ENCODE peak calls at places on chromosomes 3 and 15, in six cellular contexts. One of them, this sample, is unnamed.
A peak's percentile ranks its signal among the peaks of the same experiment; 100 is the strongest.

GRCh38 chr3:58351920-58352319 is 19.2 kb downstream of the PXK start:
- DNase-seq in left ventricle myocardium superior: no peak
- DNase-seq in PC-9: no peak
- DNase-seq in suprapubic skin: no peak
- DNase-seq in stimulated activated CD4-positive, alpha-beta T cell treated with anti-CD3 and anti-CD28 coated beads, Interleukin-12 subunit alpha, Interleukin-12 subunit beta, amount 100 ng/mL, for 24 hours: no peak
- DNase-seq in NCI-H446 treated with DMSO at 0.1 percent for 48 hours: no peak
- DNase-seq in this sample: no peak

GRCh38 chr3:106518516-106518915 is 649.7 kb upstream of the CBLB start:
- DNase-seq in left ventricle myocardium superior: no peak
- DNase-seq in PC-9: no peak
- DNase-seq in suprapubic skin: no peak
- DNase-seq in stimulated activated CD4-positive, alpha-beta T cell treated with anti-CD3 and anti-CD28 coated beads, Interleukin-12 subunit alpha, Interleukin-12 subunit beta, amount 100 ng/mL, for 24 hours: no peak
- DNase-seq in NCI-H446 treated with DMSO at 0.1 percent for 48 hours: no peak
- DNase-seq in this sample: no peak

GRCh38 chr15:94476681-94477080 is 245.3 kb downstream of the MCTP2 start:
- DNase-seq in left ventricle myocardium superior: no peak
- DNase-seq in PC-9: no peak
- DNase-seq in suprapubic skin: no peak
- DNase-seq in stimulated activated CD4-positive, alpha-beta T cell treated with anti-CD3 and anti-CD28 coated beads, Interleukin-12 subunit alpha, Interleukin-12 subunit beta, amount 100 ng/mL, for 24 hours: no peak
- DNase-seq in NCI-H446 treated with DMSO at 0.1 percent for 48 hours: no peak
- DNase-seq in this sample: no peak

GRCh38 chr3:62024882-62025281 is 348.5 kb downstream of the FEZF2 start:
- DNase-seq in left ventricle myocardium superior: no peak
- DNase-seq in PC-9: no peak
- DNase-seq in suprapubic skin: no peak
- DNase-seq in stimulated activated CD4-positive, alpha-beta T cell treated with anti-CD3 and anti-CD28 coated beads, Interleukin-12 subunit alpha, Interleukin-12 subunit beta, amount 100 ng/mL, for 24 hours: no peak
- DNase-seq in NCI-H446 treated with DMSO at 0.1 percent for 48 hours: no peak
- DNase-seq in this sample: no peak

GRCh38 chr15:88997531-88997930 is 84.4 kb upstream of the MFGE8 start:
- DNase-seq in left ventricle myocardium superior: no peak
- DNase-seq in PC-9: no peak
- DNase-seq in suprapubic skin: no peak
- DNase-seq in stimulated activated CD4-positive, alpha-beta T cell treated with anti-CD3 and anti-CD28 coated beads, Interleukin-12 subunit alpha, Interleukin-12 subunit beta, amount 100 ng/mL, for 24 hours: no peak
- DNase-seq in NCI-H446 treated with DMSO at 0.1 percent for 48 hours: no peak
- DNase-seq in this sample: no peak

GRCh38 chr3:4644954-4645353 is 151.8 kb downstream of the ITPR1 start:
- DNase-seq in left ventricle myocardium superior: no peak
- DNase-seq in PC-9: no peak
- DNase-seq in suprapubic skin: no peak
- DNase-seq in stimulated activated CD4-positive, alpha-beta T cell treated with anti-CD3 and anti-CD28 coated beads, Interleukin-12 subunit alpha, Interleukin-12 subunit beta, amount 100 ng/mL, for 24 hours: no peak
- DNase-seq in NCI-H446 treated with DMSO at 0.1 percent for 48 hours: no peak
- DNase-seq in this sample: no peak

GRCh38 chr3:64358176-64358575 is 132.9 kb upstream of the PRICKLE2 start:
- DNase-seq in left ventricle myocardium superior: no peak
- DNase-seq in PC-9: no peak
- DNase-seq in suprapubic skin: no peak
- DNase-seq in stimulated activated CD4-positive, alpha-beta T cell treated with anti-CD3 and anti-CD28 coated beads, Interleukin-12 subunit alpha, Interleukin-12 subunit beta, amount 100 ng/mL, for 24 hours: no peak
- DNase-seq in NCI-H446 treated with DMSO at 0.1 percent for 48 hours: no peak
- DNase-seq in this sample: no peak

GRCh38 chr3:86991840-86992430 is 986 bp upstream of the VGLL3 start:
- DNase-seq in left ventricle myocardium superior: no peak
- DNase-seq in PC-9: no peak
- DNase-seq in suprapubic skin: no peak
- DNase-seq in stimulated activated CD4-positive, alpha-beta T cell treated with anti-CD3 and anti-CD28 coated beads, Interleukin-12 subunit alpha, Interleukin-12 subunit beta, amount 100 ng/mL, for 24 hours: no peak
- DNase-seq in NCI-H446 treated with DMSO at 0.1 percent for 48 hours: no peak
- DNase-seq in this sample: no peak

GRCh38 chr3:120839120-120839519 is 68.9 kb upstream of the STXBP5L start:
- DNase-seq in left ventricle myocardium superior: no peak
- DNase-seq in PC-9: no peak
- DNase-seq in suprapubic skin: no peak
- DNase-seq in stimulated activated CD4-positive, alpha-beta T cell treated with anti-CD3 and anti-CD28 coated beads, Interleukin-12 subunit alpha, Interleukin-12 subunit beta, amount 100 ng/mL, for 24 hours: no peak
- DNase-seq in NCI-H446 treated with DMSO at 0.1 percent for 48 hours: no peak
- DNase-seq in this sample: no peak

GRCh38 chr3:14841836-14842235 is 23.1 kb downstream of the FGD5 start:
- DNase-seq in left ventricle myocardium superior: peak; percentile 40
- DNase-seq in PC-9: no peak
- DNase-seq in suprapubic skin: peak; percentile 40
- DNase-seq in stimulated activated CD4-positive, alpha-beta T cell treated with anti-CD3 and anti-CD28 coated beads, Interleukin-12 subunit alpha, Interleukin-12 subunit beta, amount 100 ng/mL, for 24 hours: no peak
- DNase-seq in NCI-H446 treated with DMSO at 0.1 percent for 48 hours: no peak
- DNase-seq in this sample: no peak

GRCh38 chr15:64640146-64640868 is 135.1 kb downstream of the RBPMS2 start:
- DNase-seq in left ventricle myocardium superior: no peak
- DNase-seq in PC-9: no peak
- DNase-seq in suprapubic skin: no peak
- DNase-seq in stimulated activated CD4-positive, alpha-beta T cell treated with anti-CD3 and anti-CD28 coated beads, Interleukin-12 subunit alpha, Interleukin-12 subunit beta, amount 100 ng/mL, for 24 hours: no peak
- DNase-seq in NCI-H446 treated with DMSO at 0.1 percent for 48 hours: no peak
- DNase-seq in this sample: no peak

GRCh38 chr3:186211101-186211500 is 102.2 kb upstream of the ETV5 start:
- DNase-seq in left ventricle myocardium superior: no peak
- DNase-seq in PC-9: no peak
- DNase-seq in suprapubic skin: no peak
- DNase-seq in stimulated activated CD4-positive, alpha-beta T cell treated with anti-CD3 and anti-CD28 coated beads, Interleukin-12 subunit alpha, Interleukin-12 subunit beta, amount 100 ng/mL, for 24 hours: no peak
- DNase-seq in NCI-H446 treated with DMSO at 0.1 percent for 48 hours: no peak
- DNase-seq in this sample: no peak

GRCh38 chr3:140898340-140899180 is 43.1 kb upstream of the SLC25A36 start:
- DNase-seq in left ventricle myocardium superior: no peak
- DNase-seq in PC-9: peak; percentile 16
- DNase-seq in suprapubic skin: no peak
- DNase-seq in stimulated activated CD4-positive, alpha-beta T cell treated with anti-CD3 and anti-CD28 coated beads, Interleukin-12 subunit alpha, Interleukin-12 subunit beta, amount 100 ng/mL, for 24 hours: no peak
- DNase-seq in NCI-H446 treated with DMSO at 0.1 percent for 48 hours: peak; percentile 6
- DNase-seq in this sample: no peak

GRCh38 chr3:79521221-79521848 is 246.5 kb downstream of the ROBO1 start:
- DNase-seq in left ventricle myocardium superior: no peak
- DNase-seq in PC-9: peak; percentile 17
- DNase-seq in suprapubic skin: no peak
- DNase-seq in stimulated activated CD4-positive, alpha-beta T cell treated with anti-CD3 and anti-CD28 coated beads, Interleukin-12 subunit alpha, Interleukin-12 subunit beta, amount 100 ng/mL, for 24 hours: no peak
- DNase-seq in NCI-H446 treated with DMSO at 0.1 percent for 48 hours: no peak
- DNase-seq in this sample: no peak

GRCh38 chr3:132268956-132269355 is 48.3 kb upstream of the ACP3 start:
- DNase-seq in left ventricle myocardium superior: no peak
- DNase-seq in PC-9: peak; percentile 10
- DNase-seq in suprapubic skin: no peak
- DNase-seq in stimulated activated CD4-positive, alpha-beta T cell treated with anti-CD3 and anti-CD28 coated beads, Interleukin-12 subunit alpha, Interleukin-12 subunit beta, amount 100 ng/mL, for 24 hours: no peak
- DNase-seq in NCI-H446 treated with DMSO at 0.1 percent for 48 hours: no peak
- DNase-seq in this sample: no peak

GRCh38 chr15:48385431-48385830 is 54.2 kb downstream of the DUT start:
- DNase-seq in left ventricle myocardium superior: no peak
- DNase-seq in PC-9: no peak
- DNase-seq in suprapubic skin: peak; percentile 67
- DNase-seq in stimulated activated CD4-positive, alpha-beta T cell treated with anti-CD3 and anti-CD28 coated beads, Interleukin-12 subunit alpha, Interleukin-12 subunit beta, amount 100 ng/mL, for 24 hours: no peak
- DNase-seq in NCI-H446 treated with DMSO at 0.1 percent for 48 hours: no peak
- DNase-seq in this sample: no peak

GRCh38 chr3:150761831-150762661 is 923 bp downstream of the SIAH2 start:
- DNase-seq in left ventricle myocardium superior: peak; percentile 58
- DNase-seq in PC-9: peak; percentile 49
- DNase-seq in suprapubic skin: peak; percentile 71
- DNase-seq in stimulated activated CD4-positive, alpha-beta T cell treated with anti-CD3 and anti-CD28 coated beads, Interleukin-12 subunit alpha, Interleukin-12 subunit beta, amount 100 ng/mL, for 24 hours: peak; percentile 35
- DNase-seq in NCI-H446 treated with DMSO at 0.1 percent for 48 hours: peak; percentile 14
- DNase-seq in this sample: no peak

GRCh38 chr3:94063497-94064119 is 747 bp downstream of the NSUN3 start:
- DNase-seq in left ventricle myocardium superior: no peak
- DNase-seq in PC-9: no peak
- DNase-seq in suprapubic skin: no peak
- DNase-seq in stimulated activated CD4-positive, alpha-beta T cell treated with anti-CD3 and anti-CD28 coated beads, Interleukin-12 subunit alpha, Interleukin-12 subunit beta, amount 100 ng/mL, for 24 hours: no peak
- DNase-seq in NCI-H446 treated with DMSO at 0.1 percent for 48 hours: no peak
- DNase-seq in this sample: no peak

GRCh38 chr3:157354722-157355121 is 81.9 kb upstream of the PTX3 start:
- DNase-seq in left ventricle myocardium superior: no peak
- DNase-seq in PC-9: no peak
- DNase-seq in suprapubic skin: no peak
- DNase-seq in stimulated activated CD4-positive, alpha-beta T cell treated with anti-CD3 and anti-CD28 coated beads, Interleukin-12 subunit alpha, Interleukin-12 subunit beta, amount 100 ng/mL, for 24 hours: no peak
- DNase-seq in NCI-H446 treated with DMSO at 0.1 percent for 48 hours: no peak
- DNase-seq in this sample: no peak

GRCh38 chr3:83218383-83219200 is 1457.1 kb upstream of the GBE1 start:
- DNase-seq in left ventricle myocardium superior: peak; percentile 21
- DNase-seq in PC-9: no peak
- DNase-seq in suprapubic skin: no peak
- DNase-seq in stimulated activated CD4-positive, alpha-beta T cell treated with anti-CD3 and anti-CD28 coated beads, Interleukin-12 subunit alpha, Interleukin-12 subunit beta, amount 100 ng/mL, for 24 hours: no peak
- DNase-seq in NCI-H446 treated with DMSO at 0.1 percent for 48 hours: no peak
- DNase-seq in this sample: no peak

GRCh38 chr3:197117107-197117506 is 87.5 kb upstream of the MELTF start:
- DNase-seq in left ventricle myocardium superior: no peak
- DNase-seq in PC-9: peak; percentile 7
- DNase-seq in suprapubic skin: no peak
- DNase-seq in stimulated activated CD4-positive, alpha-beta T cell treated with anti-CD3 and anti-CD28 coated beads, Interleukin-12 subunit alpha, Interleukin-12 subunit beta, amount 100 ng/mL, for 24 hours: no peak
- DNase-seq in NCI-H446 treated with DMSO at 0.1 percent for 48 hours: no peak
- DNase-seq in this sample: no peak

GRCh38 chr3:32794487-32795308 is 23.1 kb upstream of the TRIM71 start:
- DNase-seq in left ventricle myocardium superior: no peak
- DNase-seq in PC-9: no peak
- DNase-seq in suprapubic skin: no peak
- DNase-seq in stimulated activated CD4-positive, alpha-beta T cell treated with anti-CD3 and anti-CD28 coated beads, Interleukin-12 subunit alpha, Interleukin-12 subunit beta, amount 100 ng/mL, for 24 hours: no peak
- DNase-seq in NCI-H446 treated with DMSO at 0.1 percent for 48 hours: no peak
- DNase-seq in this sample: no peak

GRCh38 chr3:52394751-52395502 is 50.0 kb downstream of the SEMA3G start:
- DNase-seq in left ventricle myocardium superior: peak; percentile 25
- DNase-seq in PC-9: no peak
- DNase-seq in suprapubic skin: no peak
- DNase-seq in stimulated activated CD4-positive, alpha-beta T cell treated with anti-CD3 and anti-CD28 coated beads, Interleukin-12 subunit alpha, Interleukin-12 subunit beta, amount 100 ng/mL, for 24 hours: no peak
- DNase-seq in NCI-H446 treated with DMSO at 0.1 percent for 48 hours: no peak
- DNase-seq in this sample: no peak

GRCh38 chr3:196288141-196288460 is 575 bp upstream of the PCYT1A start:
- DNase-seq in left ventricle myocardium superior: no peak
- DNase-seq in PC-9: no peak
- DNase-seq in suprapubic skin: no peak
- DNase-seq in stimulated activated CD4-positive, alpha-beta T cell treated with anti-CD3 and anti-CD28 coated beads, Interleukin-12 subunit alpha, Interleukin-12 subunit beta, amount 100 ng/mL, for 24 hours: no peak
- DNase-seq in NCI-H446 treated with DMSO at 0.1 percent for 48 hours: peak; percentile 27
- DNase-seq in this sample: no peak

GRCh38 chr15:74314897-74315438 is 52.5 kb downstream of the CYP11A1 start:
- DNase-seq in left ventricle myocardium superior: no peak
- DNase-seq in PC-9: peak; percentile 11
- DNase-seq in suprapubic skin: no peak
- DNase-seq in stimulated activated CD4-positive, alpha-beta T cell treated with anti-CD3 and anti-CD28 coated beads, Interleukin-12 subunit alpha, Interleukin-12 subunit beta, amount 100 ng/mL, for 24 hours: no peak
- DNase-seq in NCI-H446 treated with DMSO at 0.1 percent for 48 hours: peak; percentile 42
- DNase-seq in this sample: peak; percentile 30

This sample was measured in stimulated activated CD8-positive, alpha-beta memory T cell treated with anti-CD3 and anti-CD28 coated beads, Interleukin-15, amount 100 ng/mL, for 48 hours.